ENCODE peak calls at places on chromosome 6, in seven cellular contexts. X, H, J, C, Z, I and L are unnamed samples.

GRCh38 chr6:30568245-30568644 is 3.0 kb upstream of the ABCF1 start:
- DNase-seq in J (no peak), I (no peak), C (no peak), Z (no peak), X (no peak), H (peak; percentile 34), L (no peak)

GRCh38 chr6:100366419-100366818 is 98.3 kb downstream of the SIM1 start:
- DNase-seq in I (no peak), C (no peak), X (peak; percentile 60), J (no peak), Z (no peak), H (no peak), L (no peak)

GRCh38 chr6:136306466-136306865 is 16.8 kb upstream of the BCLAF1 start:
- DNase-seq in Z (no peak), I (no peak), J (no peak), H (no peak), X (no peak), C (no peak), L (no peak)

GRCh38 chr6:159103396-159104162 is 58.8 kb upstream of the TAGAP start:
- DNase-seq in C (no peak), I (no peak), X (no peak), H (no peak), J (no peak), Z (no peak), L (no peak)

GRCh38 chr6:139784222-139784769 is 409.8 kb upstream of the CITED2 start:
- DNase-seq in I (no peak), X (no peak), H (no peak), Z (no peak), J (no peak), C (no peak), L (no peak)

GRCh38 chr6:82264321-82264720 is 16.8 kb upstream of the IBTK start:
- DNase-seq in C (no peak), X (no peak), J (no peak), Z (no peak), I (no peak), H (no peak), L (no peak)

GRCh38 chr6:112773217-112773616 is 426.1 kb downstream of the RFPL4B start:
- DNase-seq in H (no peak), X (no peak), I (no peak), C (no peak), J (no peak), Z (no peak), L (no peak)

GRCh38 chr6:28898710-28898965 is 25.1 kb downstream of the TRIM27 start:
- DNase-seq in X (no peak), J (no peak), H (no peak), I (no peak), Z (no peak), C (no peak), L (no peak)

GRCh38 chr6:21931641-21932335 is 338.2 kb downstream of the SOX4 start:
- DNase-seq in C (no peak), I (no peak), J (no peak), Z (no peak), X (no peak), H (no peak), L (no peak)

GRCh38 chr6:139530551-139530950 is 156.1 kb upstream of the CITED2 start:
- DNase-seq in Z (no peak), J (no peak), H (no peak), X (no peak), C (no peak), I (no peak), L (no peak)

GRCh38 chr6:33372532-33373123 is 19.0 kb upstream of the KIFC1 start:
- DNase-seq in J (no peak), C (no peak), I (no peak), H (no peak), X (no peak), Z (no peak), L (no peak)

GRCh38 chr6:24883618-24884017 is 52.1 kb downstream of the RIPOR2 start:
- DNase-seq in Z (no peak), I (no peak), J (no peak), X (no peak), H (no peak), C (no peak), L (no peak)

GRCh38 chr6:109456710-109457595 is 1.4 kb upstream of the MICAL1 start:
- DNase-seq in H (no peak), X (peak; percentile 56), I (peak; percentile 69), J (no peak), Z (no peak), C (no peak), L (no peak)

GRCh38 chr6:129498950-129499870 is 210.8 kb downstream of the ARHGAP18 start:
- DNase-seq in J (no peak), X (peak; percentile 82), C (no peak), H (no peak), I (no peak), Z (no peak), L (peak; percentile 52)

GRCh38 chr6:165232277-165232654 is 77.1 kb downstream of the C6orf118 start:
- DNase-seq in I (no peak), C (no peak), H (no peak), X (no peak), J (no peak), Z (no peak), L (no peak)

GRCh38 chr6:96301781-96302180 is 219.8 kb upstream of the UFL1 start:
- DNase-seq in C (no peak), Z (no peak), H (no peak), J (no peak), I (no peak), X (peak; percentile 15), L (no peak)

GRCh38 chr6:14819001-14819400 is 426.9 kb upstream of the JARID2 start:
- DNase-seq in C (no peak), H (no peak), I (no peak), X (peak; percentile 48), J (no peak), Z (no peak), L (no peak)

GRCh38 chr6:23498013-23498412 is 628.0 kb upstream of the NRSN1 start:
- DNase-seq in H (no peak), X (no peak), I (no peak), C (no peak), J (no peak), Z (no peak), L (no peak)

GRCh38 chr6:137631323-137631722 is 137.1 kb upstream of the OLIG3 start:
- DNase-seq in X (no peak), C (no peak), I (no peak), Z (no peak), H (no peak), J (no peak), L (no peak)

GRCh38 chr6:118644007-118644406 is 7.4 kb downstream of the CEP85L start:
- DNase-seq in I (no peak), H (no peak), Z (no peak), X (no peak), J (no peak), C (no peak), L (no peak)

GRCh38 chr6:170135821-170136471 is 154.9 kb downstream of the DLL1 start:
- DNase-seq in Z (no peak), H (no peak), J (no peak), X (no peak), C (no peak), I (no peak), L (no peak)

GRCh38 chr6:167858086-167858591 is 31.4 kb downstream of the AFDN start:
- DNase-seq in Z (no peak), X (peak; percentile 29), I (no peak), C (no peak), J (no peak), H (no peak), L (no peak)

GRCh38 chr6:11202513-11203305 is 29.8 kb downstream of the NEDD9 start:
- DNase-seq in X (no peak), C (no peak), Z (no peak), I (no peak), H (no peak), J (peak; percentile 17), L (no peak)

GRCh38 chr6:15285682-15286294 is 39.9 kb downstream of the JARID2 start:
- DNase-seq in X (no peak), C (no peak), J (no peak), I (no peak), Z (no peak), H (no peak), L (no peak)

GRCh38 chr6:16438677-16439615 is 200.6 kb downstream of the GMPR start:
- DNase-seq in I (no peak), X (peak; percentile 46), J (no peak), H (no peak), C (no peak), Z (no peak), L (no peak)

GRCh38 chr6:35082046-35082732 is 59.0 kb downstream of the TCP11 start:
- DNase-seq in Z (no peak), I (no peak), X (no peak), H (no peak), J (no peak), C (no peak), L (no peak)

GRCh38 chr6:136511397-136511796 is 38.8 kb downstream of the MAP7 start:
- DNase-seq in Z (no peak), X (no peak), H (no peak), C (no peak), I (no peak), J (no peak), L (no peak)